ENCODE peak calls at places on chromosomes 7 and 10, in four cellular contexts. P is hepatocyte, X is foreskin fibroblast, H is choroid plexus epithelial cell. N is an unnamed sample.

GRCh38 chr10:116827214-116827671 is 22.1 kb upstream of the ENO4 start:
- DNase-seq in H (no peak), P (no peak), X (no peak), N (no peak)

GRCh38 chr10:79354141-79354540 is 6.9 kb downstream of the PPIF start:
- DNase-seq in X (no peak), H (no peak), P (no peak), N (no peak)

GRCh38 chr7:108630002-108630401 is 60.3 kb downstream of the DNAJB9 start:
- DNase-seq in P (peak), H (peak), X (no peak), N (peak)

GRCh38 chr10:60114765-60115586 is 208.6 kb upstream of the CCDC6 start:
- DNase-seq in X (peak), P (peak), H (peak), N (peak)

GRCh38 chr7:134174797-134175261 is 47.7 kb downstream of the LRGUK start:
- DNase-seq in P (peak), H (peak), X (peak), N (peak)

GRCh38 chr10:3828404-3829192 is 43.6 kb upstream of the KLF6 start:
- DNase-seq in H (peak), P (peak), X (peak), N (peak)

GRCh38 chr10:32271617-32272016 is 75.3 kb downstream of the EPC1 start:
- DNase-seq in H (peak), P (no peak), X (peak), N (peak)

GRCh38 chr10:69075431-69075830 is 12.5 kb upstream of the SRGN start:
- DNase-seq in P (no peak), X (no peak), H (no peak), N (no peak)

GRCh38 chr10:119602241-119603095 is 5.7 kb upstream of the TIAL1 start:
- DNase-seq in X (peak), H (peak), P (no peak), N (peak)

GRCh38 chr7:16636533-16637173 is 8.9 kb downstream of the ANKMY2 start:
- DNase-seq in P (no peak), H (peak), X (no peak), N (peak)

GRCh38 chr7:158587425-158588084 is at the start of gene PTPRN2:
- DNase-seq in P (peak), X (peak), H (peak), N (peak)

GRCh38 chr10:72719941-72720592 is 28.1 kb downstream of the MCU start:
- DNase-seq in H (no peak), X (peak), P (no peak), N (no peak)

GRCh38 chr10:63236113-63236935 is 103.2 kb downstream of the NRBF2 start:
- DNase-seq in H (peak), P (peak), X (peak), N (peak)

GRCh38 chr7:100190059-100190711 is 12.5 kb downstream of the STAG3 start:
- DNase-seq in H (peak), P (no peak), X (peak), N (peak)

GRCh38 chr7:97471491-97471890 is 260.4 kb upstream of the TAC1 start:
- DNase-seq in H (no peak), P (no peak), X (no peak), N (no peak)

GRCh38 chr7:126079581-126079980 is 1150.0 kb upstream of the POT1 start:
- DNase-seq in X (no peak), H (no peak), P (no peak), N (no peak)

GRCh38 chr10:84429926-84430520 is 101.6 kb downstream of the CCSER2 start:
- DNase-seq in P (peak), H (peak), X (peak), N (peak)

GRCh38 chr7:36115448-36116321 is 37.4 kb upstream of the EEPD1 start:
- DNase-seq in X (peak), P (peak), H (peak), N (peak)

GRCh38 chr10:3779146-3779707 is 5.8 kb downstream of the KLF6 start:
- DNase-seq in P (no peak), H (peak), X (peak), N (peak)

GRCh38 chr7:16345979-16346958 is 75.1 kb downstream of the CRPPA start:
- DNase-seq in X (peak), H (peak), P (no peak), N (peak)

GRCh38 chr7:150401424-150401790 is 22.3 kb downstream of the ZNF775 start:
- DNase-seq in P (no peak), H (no peak), X (no peak), N (no peak)

GRCh38 chr10:100304414-100304813 is 17.9 kb upstream of the BLOC1S2 start:
- DNase-seq in P (no peak), X (no peak), H (no peak), N (no peak)

GRCh38 chr10:64648915-64649314 is 1127.7 kb downstream of the REEP3 start:
- DNase-seq in P (peak), X (no peak), H (no peak), N (no peak)

GRCh38 chr10:99685232-99686041 is 26.1 kb downstream of the ENTPD7 start:
- DNase-seq in X (no peak), H (no peak), P (no peak), N (no peak)

GRCh38 chr7:33821970-33822369 is 83.4 kb upstream of the BMPER start:
- DNase-seq in H (no peak), X (peak), P (no peak), N (no peak)

GRCh38 chr7:68676789-68677535 is 921.3 kb upstream of the AUTS2 start:
- DNase-seq in H (no peak), X (no peak), P (no peak), N (no peak)

GRCh38 chr10:121696854-121697253 is 98.6 kb upstream of the FGFR2 start:
- DNase-seq in X (no peak), P (peak), H (no peak), N (no peak)

GRCh38 chr7:31545549-31545948 is 31.7 kb downstream of the ITPRID1 start:
- DNase-seq in X (no peak), P (no peak), H (no peak), N (no peak)

DNA sequence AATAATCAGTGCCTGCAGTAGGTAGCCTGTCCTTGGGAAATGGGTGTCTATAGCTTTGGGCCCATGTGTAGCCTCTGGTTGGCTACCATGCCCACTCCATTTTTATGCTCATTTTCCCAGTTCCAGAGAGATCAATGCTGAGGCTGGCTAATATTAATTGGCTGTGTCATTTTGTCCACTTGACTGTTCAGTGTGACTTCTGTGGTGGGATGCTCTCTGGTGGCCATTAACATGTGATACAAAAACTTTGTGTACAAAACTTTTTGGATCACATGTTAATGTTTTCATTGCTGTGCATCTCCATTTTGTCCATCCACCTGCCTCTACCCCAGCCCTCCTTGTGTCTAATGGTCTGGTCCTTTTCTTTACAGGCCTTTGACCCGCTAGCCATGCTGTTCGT is 22.7 kb downstream of the VIM start:
- DNase-seq in P (no peak), H (no peak), X (no peak), N (no peak)
- TF ChIP-seq CTCF in P (no peak), H (peak), X (no peak), N (no peak)

GRCh38 chr7:73881352-73882059 is 20.5 kb downstream of the TMEM270 start:
- DNase-seq in X (no peak), H (no peak), P (no peak), N (no peak)
- H3K4me3 ChIP-seq in X (no peak), H (no peak), P (no peak), N (no peak)

GRCh38 chr10:125373546-125373945 is 213.2 kb upstream of the CTBP2 start:
- DNase-seq in X (no peak), P (no peak), H (no peak), N (no peak)

GRCh38 chr10:125377368-125377767 is 217.0 kb upstream of the CTBP2 start:
- DNase-seq in P (no peak), H (peak), X (peak), N (peak)

GRCh38 chr10:125370578-125370977 is 210.2 kb upstream of the CTBP2 start:
- DNase-seq in X (no peak), P (peak), H (no peak), N (no peak)

GRCh38 chr10:125379592-125379991 is 219.2 kb upstream of the CTBP2 start:
- DNase-seq in H (no peak), P (no peak), X (no peak), N (no peak)

DNA sequence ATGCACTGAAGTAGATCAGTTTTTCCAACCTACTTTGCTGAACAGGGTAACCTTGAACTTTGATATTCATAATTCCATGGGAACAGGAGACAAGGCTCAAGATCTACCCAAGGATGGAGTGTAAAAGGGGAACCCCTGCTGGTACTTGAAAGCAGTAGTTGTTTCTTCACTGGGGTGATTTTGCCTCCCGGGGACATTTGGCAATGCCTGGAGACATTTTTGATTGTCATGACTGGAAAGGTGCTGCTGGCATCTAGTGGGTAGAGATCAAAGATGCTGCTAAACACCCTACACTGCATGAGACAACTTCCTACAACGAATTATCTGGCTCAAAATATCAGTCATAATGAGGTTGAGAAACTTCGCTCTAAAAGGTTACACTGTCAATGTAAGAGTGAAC is 214.8 kb upstream of the CTBP2 start:
- DNase-seq in X (no peak), H (peak), P (no peak), N (no peak)
- TF ChIP-seq CTCF in X (no peak), H (no peak), P (no peak), N (no peak)

GRCh38 chr10:113558336-113558735 is 5.5 kb downstream of the HABP2 start:
- DNase-seq in X (no peak), P (no peak), H (no peak), N (no peak)
- H3K4me3 ChIP-seq in X (no peak), P (no peak), H (no peak), N (no peak)

DNA sequence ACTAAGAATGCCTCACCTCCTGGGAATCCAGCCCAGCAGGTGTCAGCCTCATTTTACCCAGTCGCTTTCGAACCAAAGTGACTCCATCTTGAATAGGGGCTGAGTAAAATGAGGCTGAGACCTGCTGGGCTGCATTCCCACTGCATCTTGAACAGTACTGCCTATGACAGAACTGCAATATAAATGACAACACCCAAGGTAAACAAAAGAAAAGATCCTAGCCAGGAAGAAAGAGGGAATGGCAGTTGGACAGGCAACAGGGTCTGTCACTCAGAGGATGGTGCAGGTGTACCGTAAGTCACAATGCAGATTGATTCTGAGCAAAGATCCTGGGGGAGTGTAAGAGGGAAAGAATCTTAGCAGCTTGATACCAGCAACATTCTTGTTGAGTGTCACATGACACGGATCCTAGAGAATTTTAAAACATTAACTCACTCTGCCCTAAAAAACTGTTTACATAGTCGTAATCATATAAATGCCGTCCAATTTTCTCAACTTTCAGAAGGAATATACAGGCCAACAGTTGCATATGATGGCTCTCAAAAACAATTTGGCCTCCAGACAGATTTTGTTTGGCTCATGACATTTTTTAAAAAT is 4.5 kb upstream of the FAM107B start:
- DNase-seq in X (peak), H (peak), P (peak), N (peak)
- TF ChIP-seq CTCF in X (no peak), H (no peak), P (no peak), N (no peak)

GRCh38 chr7:25031432-25031831 is 51.5 kb upstream of the OSBPL3 start:
- DNase-seq in X (no peak), H (no peak), P (no peak), N (no peak)
- H3K4me3 ChIP-seq in X (no peak), H (no peak), P (no peak), N (no peak)

DNA sequence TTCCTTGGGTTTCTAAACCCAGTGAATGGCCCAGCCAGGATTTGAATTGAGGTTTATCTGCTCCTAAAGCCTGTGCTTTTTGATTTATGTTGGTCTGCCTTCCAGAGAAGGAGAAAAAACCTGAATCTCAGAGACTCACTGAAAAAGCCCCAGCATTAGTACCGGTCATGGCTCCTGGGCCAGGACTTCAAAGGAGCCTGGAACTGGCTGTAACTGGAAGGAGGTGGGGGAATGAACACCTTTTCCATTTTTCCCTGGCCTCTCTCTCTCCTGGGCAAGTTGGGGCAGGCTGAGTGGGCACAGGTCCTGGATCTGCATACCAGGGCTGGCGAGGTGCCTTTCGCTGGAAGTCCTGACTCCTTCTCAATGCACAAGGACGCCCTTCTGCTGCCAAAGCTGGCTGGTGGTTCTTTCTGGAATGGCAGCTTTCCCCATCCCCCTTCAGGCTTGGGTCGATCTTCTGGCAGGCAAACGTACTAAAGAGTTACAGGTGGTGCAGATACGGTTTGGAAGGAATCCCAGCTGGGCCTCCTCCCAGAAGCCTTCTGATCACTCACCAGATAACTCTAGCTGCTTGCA is 268.2 kb downstream of the PTEN start:
- DNase-seq in X (peak), P (no peak), H (no peak), N (peak)
- TF ChIP-seq CTCF in X (no peak), P (no peak), H (no peak), N (peak)

DNA sequence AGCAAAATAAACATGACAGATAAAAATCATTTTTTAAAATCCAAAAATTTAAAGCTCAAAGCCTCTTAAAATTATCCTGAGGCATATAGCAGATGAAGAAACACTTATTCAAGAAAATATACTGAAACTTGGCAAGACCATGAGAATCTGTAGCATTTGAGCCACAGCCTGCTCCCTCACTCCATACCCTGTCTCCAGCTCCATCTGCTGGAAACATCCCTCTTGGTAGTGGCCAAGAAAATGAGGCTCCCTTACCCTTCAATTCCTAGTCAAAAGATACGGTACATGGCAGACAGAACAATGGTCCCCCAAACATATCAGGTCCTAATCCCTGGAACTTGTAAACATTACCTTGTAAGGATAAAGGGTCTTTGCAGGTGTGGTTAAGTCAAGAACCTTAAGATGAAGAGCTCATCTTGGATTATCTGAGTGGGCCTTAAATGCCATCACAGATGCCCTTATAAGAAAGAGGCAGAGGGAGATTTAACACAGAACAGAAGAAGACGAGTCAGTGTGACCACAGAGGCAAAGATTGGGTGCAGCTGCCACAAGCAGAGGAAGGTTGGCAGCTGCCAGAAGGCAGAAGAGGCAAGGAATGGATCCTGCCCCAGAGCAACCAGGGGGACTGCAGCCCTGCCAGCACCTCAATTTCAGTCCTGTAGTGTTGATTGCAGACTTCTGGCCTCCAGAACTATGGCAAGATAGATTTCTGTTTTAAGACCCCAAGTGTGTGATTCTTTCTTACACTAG is 149.4 kb downstream of the ZNF248 start:
- DNase-seq in X (no peak), H (no peak), P (no peak), N (no peak)
- H3K4me3 ChIP-seq in X (no peak), H (no peak), P (no peak), N (no peak)

DNA sequence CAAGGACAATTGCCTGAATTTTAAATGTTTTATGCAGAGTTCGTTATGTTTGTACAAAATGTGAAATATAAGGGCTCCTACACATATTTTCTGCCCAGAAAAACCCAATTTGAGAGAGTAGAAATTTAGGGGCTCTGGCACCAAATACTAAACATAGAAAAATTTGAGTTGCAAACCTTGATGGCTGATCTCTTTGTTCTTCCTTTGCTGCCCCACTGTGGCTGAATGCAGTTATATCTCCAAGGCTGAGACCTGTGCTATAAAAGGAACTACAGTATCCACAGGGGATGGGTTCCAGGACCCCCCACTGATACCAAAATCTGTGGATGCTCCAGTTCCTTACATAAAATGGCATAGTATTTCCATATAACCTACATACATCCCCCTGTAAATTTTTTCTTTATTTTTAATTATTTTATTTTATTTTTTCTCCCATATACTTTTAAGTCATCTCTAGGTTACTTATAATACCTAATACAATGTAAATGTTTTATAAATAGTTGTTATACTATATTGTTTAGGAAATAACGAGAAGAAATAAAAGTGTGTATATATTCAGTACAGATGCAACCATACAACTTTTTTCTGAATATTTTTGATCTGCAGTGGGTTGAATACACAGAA is 22.5 kb downstream of the CFAP43 start:
- DNase-seq in P (peak), X (peak), H (peak), N (peak)
- TF ChIP-seq CTCF in P (peak), X (peak), H (peak), N (peak)

GRCh38 chr10:130128922-130129321 is 7.3 kb upstream of the GLRX3 start:
- DNase-seq in P (no peak), H (no peak), X (no peak), N (no peak)
- H3K4me3 ChIP-seq in P (no peak), H (no peak), X (no peak), N (no peak)

N was measured in fibroblast of the aortic adventitia.